ENCODE peak calls at places on chromosomes 1 and 21, in five cellular contexts. One of them, this sample, is unnamed.

GRCh38 chr21:40732243-40732642 is 114.7 kb downstream of the DSCAM start:
- DNase-seq in esophagus muscularis mucosa: no peak
- DNase-seq in tibial nerve: no peak
- DNase-seq in body of pancreas: no peak
- DNase-seq in left lung: no peak
- DNase-seq in this sample: no peak

GRCh38 chr1:113993072-113993471 is 13.8 kb downstream of the OLFML3 start:
- DNase-seq in esophagus muscularis mucosa: peak
- DNase-seq in tibial nerve: no peak
- DNase-seq in body of pancreas: no peak
- DNase-seq in left lung: no peak
- DNase-seq in this sample: no peak

GRCh38 chr1:102098081-102098480 is 101.4 kb upstream of the OLFM3 start:
- DNase-seq in esophagus muscularis mucosa: no peak
- DNase-seq in tibial nerve: no peak
- DNase-seq in body of pancreas: no peak
- DNase-seq in left lung: no peak
- DNase-seq in this sample: no peak

GRCh38 chr1:165057956-165058355 is 298.6 kb downstream of the LMX1A start:
- DNase-seq in esophagus muscularis mucosa: no peak
- DNase-seq in tibial nerve: no peak
- DNase-seq in body of pancreas: no peak
- DNase-seq in left lung: no peak
- DNase-seq in this sample: no peak

GRCh38 chr21:41763398-41763931 is 3.4 kb downstream of the RIPK4 start:
- DNase-seq in esophagus muscularis mucosa: no peak
- DNase-seq in tibial nerve: no peak
- DNase-seq in body of pancreas: no peak
- DNase-seq in left lung: no peak
- DNase-seq in this sample: no peak

GRCh38 chr21:37503848-37504467 is 137.4 kb downstream of the DYRK1A start:
- DNase-seq in esophagus muscularis mucosa: no peak
- DNase-seq in tibial nerve: no peak
- DNase-seq in body of pancreas: no peak
- DNase-seq in left lung: no peak
- DNase-seq in this sample: peak

GRCh38 chr21:32135401-32136363 is 143.2 kb downstream of the MIS18A start:
- DNase-seq in esophagus muscularis mucosa: peak
- DNase-seq in tibial nerve: no peak
- DNase-seq in body of pancreas: no peak
- DNase-seq in left lung: no peak
- DNase-seq in this sample: no peak

GRCh38 chr21:33414926-33415325 is 11.7 kb downstream of the IFNGR2 start:
- DNase-seq in esophagus muscularis mucosa: no peak
- DNase-seq in tibial nerve: no peak
- DNase-seq in body of pancreas: no peak
- DNase-seq in left lung: no peak
- DNase-seq in this sample: no peak

GRCh38 chr1:160885080-160885479 is at the start of gene ITLN1:
- DNase-seq in esophagus muscularis mucosa: peak
- DNase-seq in tibial nerve: no peak
- DNase-seq in body of pancreas: no peak
- DNase-seq in left lung: no peak
- DNase-seq in this sample: no peak

GRCh38 chr1:41021526-41022308 is at the start of gene SLFNL1:
- DNase-seq in esophagus muscularis mucosa: no peak
- DNase-seq in tibial nerve: no peak
- DNase-seq in body of pancreas: no peak
- DNase-seq in left lung: no peak
- DNase-seq in this sample: peak

GRCh38 chr1:36576677-36577076 is 94.0 kb upstream of the CSF3R start:
- DNase-seq in esophagus muscularis mucosa: no peak
- DNase-seq in tibial nerve: no peak
- DNase-seq in body of pancreas: no peak
- DNase-seq in left lung: no peak
- DNase-seq in this sample: no peak

GRCh38 chr1:89865498-89866385 is 44.9 kb downstream of the LRRC8D start:
- DNase-seq in esophagus muscularis mucosa: no peak
- DNase-seq in tibial nerve: no peak
- DNase-seq in body of pancreas: no peak
- DNase-seq in left lung: no peak
- DNase-seq in this sample: peak

GRCh38 chr1:241356187-241356518 is 852 bp downstream of the RGS7 start:
- DNase-seq in esophagus muscularis mucosa: no peak
- DNase-seq in tibial nerve: no peak
- DNase-seq in body of pancreas: no peak
- DNase-seq in left lung: no peak
- DNase-seq in this sample: no peak

GRCh38 chr1:56563045-56563444 is 16.3 kb downstream of the PLPP3 start:
- DNase-seq in esophagus muscularis mucosa: no peak
- DNase-seq in tibial nerve: no peak
- DNase-seq in body of pancreas: no peak
- DNase-seq in left lung: no peak
- DNase-seq in this sample: no peak

DNA sequence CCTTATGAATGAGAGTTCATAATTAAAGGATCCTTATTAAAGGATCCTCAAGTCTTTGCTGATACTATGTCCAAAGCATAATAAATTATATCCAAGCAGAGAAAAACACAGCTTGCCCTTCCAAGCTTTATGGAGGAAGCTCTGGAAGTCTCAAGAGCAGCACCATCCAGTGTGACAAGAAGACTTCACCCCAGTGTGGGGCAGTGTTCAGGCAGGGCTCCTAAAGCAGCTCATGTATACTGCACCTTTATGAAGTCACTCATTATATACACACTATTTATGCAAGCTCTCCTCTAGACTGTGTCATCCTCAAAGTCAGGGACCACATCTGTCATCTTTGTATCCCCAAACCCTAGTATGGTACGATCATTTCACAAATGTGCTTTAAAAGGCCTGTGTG is 11.9 kb upstream of the CCN1 start:
- DNase-seq in esophagus muscularis mucosa: no peak
- DNase-seq in tibial nerve: no peak
- DNase-seq in body of pancreas: no peak
- DNase-seq in left lung: no peak
- DNase-seq in this sample: no peak
- TF ChIP-seq CTCF in esophagus muscularis mucosa: no peak
- TF ChIP-seq CTCF in tibial nerve: no peak
- TF ChIP-seq CTCF in body of pancreas: no peak
- TF ChIP-seq CTCF in left lung: no peak
- TF ChIP-seq CTCF in this sample: no peak

DNA sequence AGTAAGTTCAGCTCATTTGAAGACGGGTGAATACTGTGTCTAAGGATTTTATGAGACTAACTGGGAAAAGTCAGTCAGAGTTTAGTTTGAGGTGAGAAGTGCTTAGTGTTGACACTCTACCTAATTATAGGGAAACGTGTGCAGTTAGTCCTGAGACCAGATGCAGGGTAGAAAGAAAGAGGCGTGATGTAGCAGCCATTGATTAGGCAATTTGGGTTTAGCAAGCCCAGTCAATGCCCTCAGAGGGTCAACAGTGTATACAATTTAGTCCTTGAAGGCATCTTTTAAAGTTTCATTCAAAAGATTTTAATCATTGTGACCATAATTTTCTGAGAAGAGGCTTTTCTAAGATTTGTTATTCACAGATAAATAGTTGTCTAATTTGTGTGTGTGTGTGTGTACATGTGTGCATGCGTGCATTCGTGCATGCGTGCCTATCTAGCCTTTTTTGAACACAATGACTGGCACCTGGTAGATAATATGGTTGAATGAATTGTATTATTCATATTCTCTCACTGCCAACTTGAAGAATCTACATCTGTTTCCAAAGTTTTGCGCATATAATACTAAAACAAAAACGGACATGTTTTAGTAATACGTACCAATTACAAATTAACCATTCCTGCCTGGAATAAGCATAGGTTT is 332.9 kb downstream of the SRGAP2C start:
- DNase-seq in esophagus muscularis mucosa: no peak
- DNase-seq in tibial nerve: no peak
- DNase-seq in body of pancreas: no peak
- DNase-seq in left lung: no peak
- DNase-seq in this sample: no peak
- H3K4me3 ChIP-seq in esophagus muscularis mucosa: no peak
- H3K4me3 ChIP-seq in tibial nerve: no peak
- H3K4me3 ChIP-seq in body of pancreas: no peak
- H3K4me3 ChIP-seq in left lung: no peak
- H3K4me3 ChIP-seq in this sample: no peak

DNA sequence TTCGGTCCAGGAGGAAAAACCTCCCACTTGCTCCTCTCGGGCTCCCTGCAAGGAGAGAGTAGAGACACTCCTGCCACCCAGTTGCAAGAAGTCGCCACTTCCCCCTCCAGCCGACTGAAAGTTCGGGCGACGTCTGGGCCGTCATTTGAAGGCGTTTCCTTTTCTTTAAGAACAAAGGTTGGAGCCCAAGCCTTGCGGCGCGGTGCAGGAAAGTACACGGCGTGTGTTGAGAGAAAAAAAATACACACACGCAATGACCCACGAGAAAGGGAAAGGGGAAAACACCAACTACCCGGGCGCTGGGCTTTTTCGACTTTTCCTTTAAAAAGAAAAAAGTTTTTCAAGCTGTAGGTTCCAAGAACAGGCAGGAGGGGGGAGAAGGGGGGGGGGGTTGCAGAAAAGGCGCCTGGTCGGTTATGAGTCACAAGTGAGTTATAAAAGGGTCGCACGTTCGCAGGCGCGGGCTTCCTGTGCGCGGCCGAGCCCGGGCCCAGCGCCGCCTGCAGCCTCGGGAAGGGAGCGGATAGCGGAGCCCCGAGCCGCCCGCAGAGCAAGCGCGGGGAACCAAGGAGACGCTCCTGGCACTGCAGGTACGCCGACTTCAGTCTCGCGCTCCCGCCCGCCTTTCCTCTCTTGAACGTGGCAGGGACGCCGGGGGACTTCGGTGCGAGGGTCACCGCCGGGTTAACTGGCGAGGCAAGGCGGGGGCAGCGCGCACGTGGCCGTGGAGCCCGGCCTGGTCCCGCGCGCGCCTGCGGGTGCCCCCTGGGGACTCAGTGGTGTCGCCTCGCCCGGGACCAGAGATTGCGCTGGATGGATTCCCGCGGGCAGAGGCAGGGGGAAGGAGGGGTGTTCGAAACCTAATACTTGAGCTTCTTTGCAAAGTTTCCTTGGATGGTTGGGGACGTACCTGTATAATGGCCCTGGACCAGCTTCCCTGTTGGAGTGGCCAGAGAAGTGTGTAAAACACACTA is 45.3 kb downstream of the MRPL39 start:
- DNase-seq in esophagus muscularis mucosa: no peak
- DNase-seq in tibial nerve: peak
- DNase-seq in body of pancreas: peak
- DNase-seq in left lung: peak
- DNase-seq in this sample: peak
- TF ChIP-seq CTCF in esophagus muscularis mucosa: peak
- TF ChIP-seq CTCF in tibial nerve: peak
- TF ChIP-seq CTCF in body of pancreas: peak
- TF ChIP-seq CTCF in left lung: no peak
- TF ChIP-seq CTCF in this sample: peak

GRCh38 chr1:110718452-110718851 is 43.7 kb upstream of the KCNA3 start:
- DNase-seq in esophagus muscularis mucosa: no peak
- DNase-seq in tibial nerve: no peak
- DNase-seq in body of pancreas: no peak
- DNase-seq in left lung: no peak
- DNase-seq in this sample: no peak

GRCh38 chr1:110714419-110715107 is 39.8 kb upstream of the KCNA3 start:
- DNase-seq in esophagus muscularis mucosa: peak
- DNase-seq in tibial nerve: no peak
- DNase-seq in body of pancreas: no peak
- DNase-seq in left lung: no peak
- DNase-seq in this sample: no peak

GRCh38 chr1:110722835-110723234 is 48.1 kb upstream of the KCNA3 start:
- DNase-seq in esophagus muscularis mucosa: no peak
- DNase-seq in tibial nerve: no peak
- DNase-seq in body of pancreas: no peak
- DNase-seq in left lung: no peak
- DNase-seq in this sample: no peak

GRCh38 chr1:110719908-110720307 is 45.2 kb upstream of the KCNA3 start:
- DNase-seq in esophagus muscularis mucosa: no peak
- DNase-seq in tibial nerve: no peak
- DNase-seq in body of pancreas: no peak
- DNase-seq in left lung: no peak
- DNase-seq in this sample: no peak
- H3K4me3 ChIP-seq in esophagus muscularis mucosa: no peak
- H3K4me3 ChIP-seq in tibial nerve: no peak
- H3K4me3 ChIP-seq in body of pancreas: no peak
- H3K4me3 ChIP-seq in left lung: no peak
- H3K4me3 ChIP-seq in this sample: no peak

GRCh38 chr1:201876148-201876547 is 12.6 kb upstream of the SHISA4 start:
- DNase-seq in esophagus muscularis mucosa: no peak
- DNase-seq in tibial nerve: no peak
- DNase-seq in body of pancreas: no peak
- DNase-seq in left lung: no peak
- DNase-seq in this sample: no peak
- TF ChIP-seq CTCF in esophagus muscularis mucosa: peak
- TF ChIP-seq CTCF in tibial nerve: no peak
- TF ChIP-seq CTCF in body of pancreas: peak
- TF ChIP-seq CTCF in left lung: no peak
- TF ChIP-seq CTCF in this sample: peak

This sample was measured in foreskin fibroblast.